ENCODE peak calls at places on chromosomes 11 and 22, in six cellular contexts. T, F, E, P, A and C are unnamed samples.
A peak's percentile ranks its signal among the peaks of the same experiment; 100 is the strongest.

GRCh38 chr11:635945-636510 is 1.0 kb upstream of the DRD4 start:
- DNase-seq in P (no peak), E (no peak), F (no peak), A (no peak), T (no peak), C (no peak)

GRCh38 chr11:44654057-44654456 is 72.7 kb upstream of the TSPAN18 start:
- DNase-seq in F (no peak), A (no peak), E (no peak), P (no peak), T (no peak), C (no peak)

GRCh38 chr11:58739725-58740430 is 8.1 kb upstream of the GLYAT start:
- DNase-seq in F (peak; percentile 8), E (no peak), A (peak; percentile 1), T (peak; percentile 1), P (no peak), C (peak; percentile 8)

GRCh38 chr11:26623076-26623666 is 51.1 kb upstream of the MUC15 start:
- DNase-seq in P (no peak), A (no peak), F (peak; percentile 40), E (no peak), T (peak; percentile 64), C (no peak)

GRCh38 chr11:25163421-25163820 is 666.6 kb downstream of the LUZP2 start:
- DNase-seq in T (peak; percentile 8), A (no peak), E (no peak), P (no peak), F (no peak), C (no peak)

GRCh38 chr22:31044262-31044861 is 36.8 kb upstream of the SMTN start:
- DNase-seq in E (no peak), A (peak; percentile 50), F (no peak), T (peak; percentile 57), P (peak; percentile 38), C (no peak)

GRCh38 chr22:20803696-20804324 is 29.9 kb downstream of the SERPIND1 start:
- DNase-seq in F (no peak), T (peak; percentile 42), A (no peak), P (peak; percentile 40), E (peak; percentile 75), C (no peak)

GRCh38 chr11:112778091-112778889 is 182.9 kb upstream of the NCAM1 start:
- DNase-seq in P (no peak), A (no peak), E (peak; percentile 61), T (no peak), F (no peak), C (no peak)

GRCh38 chr11:45871638-45872037 is 13.8 kb upstream of the MAPK8IP1 start:
- DNase-seq in A (no peak), E (no peak), T (no peak), P (no peak), F (no peak), C (no peak)

GRCh38 chr11:128814856-128815705 is 52.0 kb downstream of the KCNJ1 start:
- DNase-seq in E (no peak), A (peak; percentile 85), F (peak; percentile 68), P (no peak), T (peak; percentile 92), C (peak; percentile 91)

GRCh38 chr11:2264366-2265011 is 5.9 kb downstream of the ASCL2 start:
- DNase-seq in A (no peak), P (no peak), T (no peak), E (no peak), F (no peak), C (no peak)

GRCh38 chr22:43226368-43226979 is 39.5 kb upstream of the TTLL12 start:
- DNase-seq in E (peak; percentile 73), A (peak; percentile 7), T (peak; percentile 11), F (no peak), P (no peak), C (no peak)

GRCh38 chr11:12235549-12235944 is 125.2 kb downstream of the MICAL2 start:
- DNase-seq in P (no peak), A (no peak), T (no peak), E (no peak), F (peak; percentile 44), C (no peak)

GRCh38 chr11:102254047-102254446 is 63.2 kb upstream of the BIRC3 start:
- DNase-seq in E (no peak), F (no peak), A (no peak), T (no peak), P (no peak), C (no peak)

GRCh38 chr22:25187469-25187868 is 12.2 kb upstream of the CRYBB3 start:
- DNase-seq in P (no peak), A (no peak), T (no peak), F (no peak), E (no peak), C (no peak)

GRCh38 chr11:61922539-61922938 is 5.2 kb upstream of the RAB3IL1 start:
- DNase-seq in A (peak; percentile 50), P (peak; percentile 36), E (peak; percentile 82), F (no peak), T (peak; percentile 29), C (peak; percentile 50)

GRCh38 chr11:99739464-99740089 is 718.8 kb downstream of the CNTN5 start:
- DNase-seq in E (peak; percentile 32), A (no peak), T (peak; percentile 55), F (peak; percentile 54), P (no peak), C (no peak)

GRCh38 chr11:32858731-32859130 is 29.0 kb downstream of the PRRG4 start:
- DNase-seq in E (no peak), A (no peak), T (no peak), P (no peak), F (no peak), C (no peak)

GRCh38 chr11:64842851-64843841 is 1.3 kb downstream of the CDC42BPG start:
- DNase-seq in F (peak; percentile 57), T (no peak), P (peak; percentile 82), E (no peak), A (no peak), C (no peak)

GRCh38 chr11:122976734-122977454 is 4.7 kb downstream of the BSX start:
- DNase-seq in P (no peak), T (no peak), E (no peak), F (no peak), A (no peak), C (no peak)

GRCh38 chr11:79244175-79244804 is 196.5 kb downstream of the TENM4 start:
- DNase-seq in T (peak; percentile 94), E (no peak), P (no peak), A (peak; percentile 94), F (peak; percentile 94), C (peak; percentile 97)

GRCh38 chr11:32213223-32213622 is 122.3 kb downstream of the RCN1 start:
- DNase-seq in F (peak; percentile 95), A (peak; percentile 50), T (peak; percentile 73), E (no peak), P (no peak), C (peak; percentile 44)

GRCh38 chr11:118619444-118620205 is 12.2 kb downstream of the PHLDB1 start:
- DNase-seq in F (peak; percentile 98), A (peak; percentile 88), P (no peak), E (peak; percentile 58), T (peak; percentile 97), C (peak; percentile 89)

GRCh38 chr22:30806391-30806861 is 111.8 kb downstream of the OSBP2 start:
- DNase-seq in T (peak; percentile 66), P (no peak), A (no peak), F (peak; percentile 99), E (no peak), C (no peak)

GRCh38 chr11:89489930-89490329 is 1.2 kb downstream of the NOX4 start:
- DNase-seq in T (peak; percentile 42), P (no peak), E (no peak), A (no peak), F (no peak), C (no peak)

GRCh38 chr11:18313985-18314763 is 7.8 kb downstream of the HPS5 start:
- DNase-seq in F (peak; percentile 53), P (no peak), A (no peak), T (peak; percentile 89), E (no peak), C (no peak)

GRCh38 chr11:17405232-17406005 is 17.0 kb upstream of the KCNJ11 start:
- DNase-seq in F (peak; percentile 42), E (peak; percentile 64), A (peak; percentile 62), T (peak; percentile 52), P (peak; percentile 91), C (peak; percentile 47)

GRCh38 chr11:112042161-112042960 is 17.2 kb downstream of the DLAT start:
- DNase-seq in P (no peak), T (peak; percentile 78), A (peak; percentile 12), E (no peak), F (peak; percentile 74), C (no peak)

GRCh38 chr11:120467627-120468026 is 43.9 kb upstream of the GRIK4 start:
- DNase-seq in F (peak; percentile 16), A (no peak), T (peak; percentile 61), E (no peak), P (no peak), C (no peak)

GRCh38 chr22:28027453-28028448 is 108.7 kb upstream of the PITPNB start:
- DNase-seq in E (peak; percentile 88), F (no peak), P (no peak), A (no peak), T (no peak), C (no peak)

GRCh38 chr11:9251306-9251705 is 13.8 kb downstream of the DENND5A start:
- DNase-seq in P (no peak), A (no peak), T (no peak), E (no peak), F (no peak), C (no peak)

GRCh38 chr11:128714881-128715280 is 21.0 kb downstream of the FLI1 start:
- DNase-seq in P (no peak), A (peak; percentile 88), T (peak; percentile 97), E (no peak), F (peak; percentile 51), C (peak; percentile 97)